ENCODE peak calls at places on chromosomes 16 and 17, in seven cellular contexts. One of them, this sample, is unnamed.

GRCh38 chr17:50133769-50134099 is 3.8 kb upstream of the SAMD14 start:
- DNase-seq in A673: no peak
- DNase-seq in astrocyte: no peak
- DNase-seq in endothelial cell of umbilical vein: no peak
- DNase-seq in fibroblast of lung: no peak
- DNase-seq in DND-41: no peak
- DNase-seq in hepatocyte: no peak
- DNase-seq in this sample: no peak

GRCh38 chr16:15682105-15682570 is 32.1 kb downstream of the NDE1 start:
- DNase-seq in DND-41: no peak
- DNase-seq in astrocyte: peak
- DNase-seq in A673: peak
- DNase-seq in hepatocyte: peak
- DNase-seq in fibroblast of lung: peak
- DNase-seq in endothelial cell of umbilical vein: peak
- DNase-seq in this sample: peak

GRCh38 chr16:65832269-65832668 is 534.2 kb upstream of the CDH5 start:
- DNase-seq in endothelial cell of umbilical vein: no peak
- DNase-seq in fibroblast of lung: no peak
- DNase-seq in astrocyte: no peak
- DNase-seq in DND-41: no peak
- DNase-seq in A673: no peak
- DNase-seq in hepatocyte: no peak
- DNase-seq in this sample: no peak

GRCh38 chr17:62968445-62968923 is 2.4 kb downstream of the TANC2 start:
- DNase-seq in DND-41: peak
- DNase-seq in astrocyte: peak
- DNase-seq in hepatocyte: peak
- DNase-seq in endothelial cell of umbilical vein: peak
- DNase-seq in fibroblast of lung: peak
- DNase-seq in A673: peak
- DNase-seq in this sample: peak

GRCh38 chr16:48075398-48075797 is 80.4 kb downstream of the ABCC12 start:
- DNase-seq in hepatocyte: no peak
- DNase-seq in endothelial cell of umbilical vein: no peak
- DNase-seq in A673: no peak
- DNase-seq in DND-41: no peak
- DNase-seq in fibroblast of lung: peak
- DNase-seq in astrocyte: peak
- DNase-seq in this sample: no peak

GRCh38 chr16:57756424-57757325 is 21.1 kb downstream of the KATNB1 start:
- DNase-seq in endothelial cell of umbilical vein: no peak
- DNase-seq in fibroblast of lung: no peak
- DNase-seq in A673: no peak
- DNase-seq in astrocyte: no peak
- DNase-seq in DND-41: no peak
- DNase-seq in hepatocyte: no peak
- DNase-seq in this sample: no peak

GRCh38 chr17:78019367-78019975 is 61.0 kb downstream of the TNRC6C start:
- DNase-seq in endothelial cell of umbilical vein: peak
- DNase-seq in astrocyte: peak
- DNase-seq in fibroblast of lung: peak
- DNase-seq in A673: peak
- DNase-seq in DND-41: no peak
- DNase-seq in hepatocyte: peak
- DNase-seq in this sample: no peak

GRCh38 chr17:28033972-28034714 is 8.3 kb upstream of the NLK start:
- DNase-seq in astrocyte: peak
- DNase-seq in fibroblast of lung: peak
- DNase-seq in DND-41: no peak
- DNase-seq in endothelial cell of umbilical vein: peak
- DNase-seq in A673: peak
- DNase-seq in hepatocyte: no peak
- DNase-seq in this sample: peak

GRCh38 chr17:57518587-57519118 is 226.4 kb downstream of the CCDC182 start:
- DNase-seq in hepatocyte: peak
- DNase-seq in fibroblast of lung: peak
- DNase-seq in DND-41: peak
- DNase-seq in endothelial cell of umbilical vein: no peak
- DNase-seq in astrocyte: no peak
- DNase-seq in A673: no peak
- DNase-seq in this sample: no peak

GRCh38 chr16:25014500-25015147 is 545 bp downstream of the ARHGAP17 start:
- DNase-seq in astrocyte: peak
- DNase-seq in fibroblast of lung: peak
- DNase-seq in A673: peak
- DNase-seq in hepatocyte: peak
- DNase-seq in endothelial cell of umbilical vein: peak
- DNase-seq in DND-41: peak
- DNase-seq in this sample: peak

GRCh38 chr16:58501242-58502131 is 1.5 kb downstream of the NDRG4 start:
- DNase-seq in fibroblast of lung: no peak
- DNase-seq in hepatocyte: peak
- DNase-seq in astrocyte: no peak
- DNase-seq in DND-41: no peak
- DNase-seq in A673: peak
- DNase-seq in endothelial cell of umbilical vein: no peak
- DNase-seq in this sample: no peak

GRCh38 chr16:89700649-89701424 is 668 bp downstream of the SPATA2L start:
- DNase-seq in astrocyte: no peak
- DNase-seq in DND-41: no peak
- DNase-seq in fibroblast of lung: peak
- DNase-seq in hepatocyte: peak
- DNase-seq in A673: peak
- DNase-seq in endothelial cell of umbilical vein: peak
- DNase-seq in this sample: peak

GRCh38 chr17:76515291-76515949 is 14.2 kb upstream of the RHBDF2 start:
- DNase-seq in astrocyte: peak
- DNase-seq in endothelial cell of umbilical vein: no peak
- DNase-seq in DND-41: peak
- DNase-seq in A673: no peak
- DNase-seq in hepatocyte: no peak
- DNase-seq in fibroblast of lung: peak
- DNase-seq in this sample: peak

GRCh38 chr16:65062736-65063583 is 58.9 kb downstream of the CDH11 start:
- DNase-seq in astrocyte: no peak
- DNase-seq in A673: no peak
- DNase-seq in endothelial cell of umbilical vein: no peak
- DNase-seq in hepatocyte: no peak
- DNase-seq in fibroblast of lung: peak
- DNase-seq in DND-41: no peak
- DNase-seq in this sample: no peak

GRCh38 chr16:20904507-20905079 is 4.0 kb downstream of the LYRM1 start:
- DNase-seq in fibroblast of lung: peak
- DNase-seq in astrocyte: peak
- DNase-seq in DND-41: peak
- DNase-seq in endothelial cell of umbilical vein: peak
- DNase-seq in A673: no peak
- DNase-seq in hepatocyte: no peak
- DNase-seq in this sample: peak

GRCh38 chr17:27511154-27511553 is 54.9 kb downstream of the KSR1 start:
- DNase-seq in astrocyte: no peak
- DNase-seq in endothelial cell of umbilical vein: no peak
- DNase-seq in A673: no peak
- DNase-seq in DND-41: no peak
- DNase-seq in fibroblast of lung: no peak
- DNase-seq in hepatocyte: no peak
- DNase-seq in this sample: no peak

GRCh38 chr16:48448799-48449481 is 63.7 kb upstream of the SIAH1 start:
- DNase-seq in A673: no peak
- DNase-seq in DND-41: no peak
- DNase-seq in astrocyte: no peak
- DNase-seq in endothelial cell of umbilical vein: no peak
- DNase-seq in hepatocyte: no peak
- DNase-seq in fibroblast of lung: no peak
- DNase-seq in this sample: peak

GRCh38 chr16:53082509-53082908 is 27.7 kb downstream of the CHD9 start:
- DNase-seq in endothelial cell of umbilical vein: no peak
- DNase-seq in DND-41: no peak
- DNase-seq in fibroblast of lung: no peak
- DNase-seq in A673: no peak
- DNase-seq in hepatocyte: no peak
- DNase-seq in astrocyte: no peak
- DNase-seq in this sample: no peak

GRCh38 chr17:27446569-27447301 is 9.5 kb upstream of the KSR1 start:
- DNase-seq in A673: no peak
- DNase-seq in astrocyte: peak
- DNase-seq in hepatocyte: peak
- DNase-seq in endothelial cell of umbilical vein: peak
- DNase-seq in DND-41: no peak
- DNase-seq in fibroblast of lung: peak
- DNase-seq in this sample: peak

GRCh38 chr16:73568769-73569168 is 520.8 kb upstream of the ZFHX3 start:
- DNase-seq in astrocyte: no peak
- DNase-seq in DND-41: no peak
- DNase-seq in hepatocyte: no peak
- DNase-seq in endothelial cell of umbilical vein: no peak
- DNase-seq in A673: peak
- DNase-seq in fibroblast of lung: no peak
- DNase-seq in this sample: no peak

GRCh38 chr16:371729-372521 is 1.6 kb upstream of the MRPL28 start:
- DNase-seq in fibroblast of lung: no peak
- DNase-seq in endothelial cell of umbilical vein: no peak
- DNase-seq in astrocyte: no peak
- DNase-seq in A673: no peak
- DNase-seq in DND-41: no peak
- DNase-seq in hepatocyte: no peak
- DNase-seq in this sample: no peak

GRCh38 chr17:17129466-17129865 is 76.7 kb downstream of the PLD6 start:
- DNase-seq in fibroblast of lung: no peak
- DNase-seq in endothelial cell of umbilical vein: no peak
- DNase-seq in hepatocyte: no peak
- DNase-seq in DND-41: no peak
- DNase-seq in A673: no peak
- DNase-seq in astrocyte: no peak
- DNase-seq in this sample: peak

GRCh38 chr16:706189-707061 is 824 bp upstream of the FBXL16 start:
- DNase-seq in DND-41: no peak
- DNase-seq in fibroblast of lung: no peak
- DNase-seq in astrocyte: no peak
- DNase-seq in endothelial cell of umbilical vein: no peak
- DNase-seq in A673: no peak
- DNase-seq in hepatocyte: no peak
- DNase-seq in this sample: no peak

GRCh38 chr16:74608944-74609343 is 2.0 kb upstream of the GLG1 start:
- DNase-seq in DND-41: peak
- DNase-seq in endothelial cell of umbilical vein: no peak
- DNase-seq in fibroblast of lung: no peak
- DNase-seq in A673: peak
- DNase-seq in hepatocyte: no peak
- DNase-seq in astrocyte: no peak
- DNase-seq in this sample: no peak

GRCh38 chr16:80144191-80144590 is 396.6 kb upstream of the DYNLRB2 start:
- DNase-seq in DND-41: no peak
- DNase-seq in A673: no peak
- DNase-seq in endothelial cell of umbilical vein: no peak
- DNase-seq in astrocyte: peak
- DNase-seq in fibroblast of lung: peak
- DNase-seq in hepatocyte: no peak
- DNase-seq in this sample: peak

GRCh38 chr16:4176794-4177438 is 60.7 kb upstream of the ADCY9 start:
- DNase-seq in endothelial cell of umbilical vein: no peak
- DNase-seq in hepatocyte: peak
- DNase-seq in A673: peak
- DNase-seq in astrocyte: peak
- DNase-seq in DND-41: no peak
- DNase-seq in fibroblast of lung: peak
- DNase-seq in this sample: peak

GRCh38 chr16:74770826-74771526 is 3.6 kb downstream of the FA2H start:
- DNase-seq in hepatocyte: no peak
- DNase-seq in fibroblast of lung: no peak
- DNase-seq in astrocyte: no peak
- DNase-seq in endothelial cell of umbilical vein: no peak
- DNase-seq in DND-41: no peak
- DNase-seq in A673: no peak
- DNase-seq in this sample: no peak

GRCh38 chr16:28478511-28479180 is 6.5 kb upstream of the NPIPB7 start:
- DNase-seq in astrocyte: no peak
- DNase-seq in DND-41: no peak
- DNase-seq in hepatocyte: no peak
- DNase-seq in A673: no peak
- DNase-seq in endothelial cell of umbilical vein: no peak
- DNase-seq in fibroblast of lung: no peak
- DNase-seq in this sample: no peak

GRCh38 chr17:79354173-79354820 is 256.6 kb downstream of the RBFOX3 start:
- DNase-seq in endothelial cell of umbilical vein: no peak
- DNase-seq in A673: no peak
- DNase-seq in hepatocyte: no peak
- DNase-seq in astrocyte: no peak
- DNase-seq in DND-41: no peak
- DNase-seq in fibroblast of lung: no peak
- DNase-seq in this sample: no peak
- TF ChIP-seq EZH2 in endothelial cell of umbilical vein: no peak
- TF ChIP-seq EZH2 in A673: no peak
- TF ChIP-seq EZH2 in hepatocyte: no peak
- TF ChIP-seq EZH2 in astrocyte: no peak
- TF ChIP-seq EZH2 in DND-41: no peak
- TF ChIP-seq EZH2 in fibroblast of lung: no peak
- TF ChIP-seq EZH2 in this sample: no peak

DNA sequence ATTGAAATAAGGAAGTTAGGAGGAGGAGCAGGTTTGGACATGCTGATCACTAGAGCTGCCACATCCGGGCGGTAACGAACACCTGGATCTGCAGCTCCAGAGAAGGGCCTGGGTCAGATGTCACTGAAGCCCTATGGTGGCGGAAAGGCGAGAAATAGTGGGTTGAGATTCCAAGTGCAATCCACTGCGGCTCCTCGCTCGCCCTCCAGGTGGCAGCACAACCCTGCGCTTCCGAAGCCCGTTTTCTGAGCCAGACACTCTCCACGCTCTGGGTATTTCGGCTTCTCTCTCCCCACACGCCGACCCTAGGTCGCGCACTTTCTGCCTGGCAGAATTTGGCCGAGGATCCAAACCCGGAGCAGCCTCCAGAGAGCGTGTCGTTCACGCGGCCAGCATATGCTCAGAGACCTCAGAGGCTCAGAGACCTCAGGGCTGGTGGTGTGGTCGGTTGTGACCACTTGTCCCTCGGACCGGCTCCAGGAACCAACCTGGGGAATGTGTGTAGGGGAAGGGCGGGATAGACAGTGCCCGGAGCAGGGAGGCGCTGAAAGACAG is 922 bp upstream of the SLC2A4 start:
- DNase-seq in A673: peak
- DNase-seq in DND-41: peak
- DNase-seq in endothelial cell of umbilical vein: peak
- DNase-seq in hepatocyte: peak
- DNase-seq in fibroblast of lung: peak
- DNase-seq in astrocyte: peak
- DNase-seq in this sample: peak
- H3K4me3 ChIP-seq in A673: peak
- H3K4me3 ChIP-seq in DND-41: no peak
- H3K4me3 ChIP-seq in endothelial cell of umbilical vein: peak
- H3K4me3 ChIP-seq in hepatocyte: no peak
- H3K4me3 ChIP-seq in fibroblast of lung: peak
- H3K4me3 ChIP-seq in astrocyte: peak
- H3K4me3 ChIP-seq in this sample: peak

GRCh38 chr17:65799454-65799853 is 238.0 kb upstream of the AXIN2 start:
- DNase-seq in astrocyte: no peak
- DNase-seq in A673: no peak
- DNase-seq in hepatocyte: no peak
- DNase-seq in fibroblast of lung: no peak
- DNase-seq in endothelial cell of umbilical vein: no peak
- DNase-seq in DND-41: no peak
- DNase-seq in this sample: no peak
- TF ChIP-seq EZH2 in astrocyte: no peak
- TF ChIP-seq EZH2 in A673: no peak
- TF ChIP-seq EZH2 in hepatocyte: no peak
- TF ChIP-seq EZH2 in fibroblast of lung: no peak
- TF ChIP-seq EZH2 in endothelial cell of umbilical vein: no peak
- TF ChIP-seq EZH2 in DND-41: no peak
- TF ChIP-seq EZH2 in this sample: no peak

GRCh38 chr16:86201746-86202145 is 302.8 kb downstream of the IRF8 start:
- DNase-seq in hepatocyte: no peak
- DNase-seq in astrocyte: no peak
- DNase-seq in DND-41: no peak
- DNase-seq in fibroblast of lung: no peak
- DNase-seq in A673: no peak
- DNase-seq in endothelial cell of umbilical vein: no peak
- DNase-seq in this sample: no peak
- H3K4me3 ChIP-seq in hepatocyte: no peak
- H3K4me3 ChIP-seq in astrocyte: no peak
- H3K4me3 ChIP-seq in DND-41: no peak
- H3K4me3 ChIP-seq in fibroblast of lung: no peak
- H3K4me3 ChIP-seq in A673: no peak
- H3K4me3 ChIP-seq in endothelial cell of umbilical vein: no peak
- H3K4me3 ChIP-seq in this sample: no peak

This sample was measured in mammary epithelial cell.